ENCODE peak calls at places on chromosomes 1 and 21, in nine cellular contexts. W is gastrocnemius medialis; B is lung; R is ovary; L is brain microvascular endothelial cell; I is CD8-positive, alpha-beta memory T cell; K is astrocyte of the spinal cord; J is coronary artery; A is epithelial cell of esophagus. U is an unnamed sample.

GRCh38 chr1:60970081-60970509 is 112.3 kb upstream of the NFIA start:
- DNase-seq in W (no peak), B (no peak), R (no peak), L (no peak), I (no peak), K (peak; percentile 56), J (no peak), A (peak; percentile 54), U (no peak)

GRCh38 chr1:8424539-8425116 is 106.7 kb downstream of the SLC45A1 start:
- DNase-seq in W (peak; percentile 92), B (peak; percentile 51), R (peak; percentile 45), L (no peak), I (peak; percentile 62), K (no peak), J (peak; percentile 85), A (no peak), U (peak; percentile 77)

GRCh38 chr21:43290529-43291346 is 121.9 kb downstream of the CRYAA start:
- DNase-seq in W (no peak), B (no peak), R (no peak), L (no peak), I (peak; percentile 41), K (no peak), J (no peak), A (no peak), U (no peak)

GRCh38 chr1:103058393-103058792 is 49.9 kb downstream of the COL11A1 start:
- DNase-seq in W (no peak), B (no peak), R (no peak), L (no peak), I (no peak), K (no peak), J (no peak), A (no peak), U (no peak)

GRCh38 chr1:16248603-16249534 is 11.9 kb upstream of the CPLANE2 start:
- DNase-seq in W (peak; percentile 91), B (peak; percentile 79), R (peak; percentile 84), L (peak; percentile 64), I (no peak), K (peak; percentile 90), J (peak; percentile 94), A (peak; percentile 79), U (no peak)

GRCh38 chr1:164519426-164519825 is 39.6 kb upstream of the PBX1 start:
- DNase-seq in W (no peak), B (no peak), R (no peak), L (no peak), I (no peak), K (no peak), J (no peak), A (peak; percentile 4), U (no peak)

GRCh38 chr21:43312751-43313169 is 114.2 kb downstream of the SIK1 start:
- DNase-seq in W (no peak), B (no peak), R (no peak), L (no peak), I (no peak), K (no peak), J (no peak), A (no peak), U (no peak)

GRCh38 chr1:218315638-218316037 is 29.5 kb upstream of the TGFB2 start:
- DNase-seq in W (no peak), B (no peak), R (no peak), L (no peak), I (no peak), K (no peak), J (no peak), A (no peak), U (no peak)

GRCh38 chr21:16084776-16085364 is 355.1 kb downstream of the USP25 start:
- DNase-seq in W (peak; percentile 83), B (no peak), R (no peak), L (peak; percentile 28), I (no peak), K (peak; percentile 79), J (no peak), A (no peak), U (no peak)
- H3K4me3 ChIP-seq in W (peak overlapping the region; percentile 9), B (no peak overlapping the region), R (no peak overlapping the region), L (no peak overlapping the region), I (no peak overlapping the region), K (no peak overlapping the region), J (no peak overlapping the region), A (no peak overlapping the region), U (no peak overlapping the region)

DNA sequence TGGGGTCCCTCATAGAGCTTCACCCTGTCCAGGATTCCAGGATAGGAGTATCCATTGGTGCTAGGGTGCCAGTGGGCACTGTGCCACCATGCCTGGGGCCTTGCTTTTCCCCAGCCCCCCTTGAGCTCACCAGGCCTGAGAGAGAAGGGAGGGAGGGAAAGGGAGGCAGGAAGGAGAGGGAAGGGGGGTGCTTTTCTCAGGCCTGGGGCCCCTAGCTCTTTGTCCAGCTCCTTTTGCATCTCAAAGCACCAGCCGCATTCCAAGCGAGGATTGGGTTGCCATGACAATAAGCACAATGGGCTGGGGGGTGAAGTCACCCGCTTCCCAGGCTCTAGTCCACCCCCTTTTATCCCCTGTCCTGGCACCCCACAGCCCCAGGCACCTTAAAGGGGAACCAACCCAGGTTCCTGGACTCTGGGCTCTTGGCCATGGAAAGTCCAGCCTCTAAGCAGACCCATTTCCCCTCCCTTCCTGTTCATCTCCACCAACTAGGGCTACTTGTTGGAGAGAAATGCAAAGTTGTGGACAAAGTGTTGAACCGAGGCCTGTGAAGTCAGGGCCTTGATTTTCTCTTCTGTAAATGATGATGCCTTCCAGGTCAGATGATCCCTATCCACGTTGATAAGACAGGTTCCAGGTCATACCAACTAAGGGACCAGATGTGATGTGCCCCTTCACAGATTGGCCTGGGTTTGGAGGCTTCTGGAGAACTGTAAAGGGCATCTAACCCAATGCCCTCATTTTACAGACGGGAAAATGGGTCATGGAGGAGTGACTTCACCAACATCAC is 11.4 kb downstream of the THBS3 start:
- DNase-seq in W (no peak), B (no peak), R (no peak), L (no peak), I (peak; percentile 44), K (peak; percentile 32), J (no peak), A (no peak), U (no peak)
- H3K4me3 ChIP-seq in W (no peak overlapping the region), B (no peak overlapping the region), R (no peak overlapping the region), L (no peak overlapping the region), I (no peak overlapping the region), K (peak overlapping the region; percentile 48), J (peak overlapping the region; percentile 71), A (no peak overlapping the region), U (no peak overlapping the region)

GRCh38 chr1:31180338-31180737 is 59.3 kb downstream of the NKAIN1 start:
- DNase-seq in W (no peak), B (no peak), R (no peak), L (no peak), I (no peak), K (no peak), J (no peak), A (no peak), U (no peak)

GRCh38 chr1:31183126-31183525 is 56.6 kb downstream of the NKAIN1 start:
- DNase-seq in W (no peak), B (no peak), R (no peak), L (no peak), I (no peak), K (no peak), J (no peak), A (peak; percentile 88), U (no peak)

GRCh38 chr1:31181515-31182343 is 58.0 kb downstream of the NKAIN1 start:
- DNase-seq in W (peak; percentile 13), B (peak; percentile 34), R (no peak), L (peak; percentile 29), I (peak; percentile 49), K (no peak), J (no peak), A (peak; percentile 61), U (peak; percentile 69)

GRCh38 chr1:31183927-31184554 is 55.6 kb downstream of the NKAIN1 start:
- DNase-seq in W (no peak), B (no peak), R (no peak), L (peak; percentile 29), I (no peak), K (no peak), J (no peak), A (peak; percentile 55), U (peak; percentile 32)

GRCh38 chr1:31182352-31182751 is 57.3 kb downstream of the NKAIN1 start:
- DNase-seq in W (peak; percentile 83), B (peak; percentile 48), R (peak; percentile 77), L (peak; percentile 82), I (peak; percentile 63), K (peak; percentile 84), J (peak; percentile 86), A (peak; percentile 99), U (peak; percentile 29)
- H3K4me3 ChIP-seq in W (peak overlapping the region; percentile 39), B (no peak overlapping the region), R (no peak overlapping the region), L (peak overlapping the region; percentile 17), I (no peak overlapping the region), K (no peak overlapping the region), J (peak overlapping the region; percentile 49), A (peak overlapping the region; percentile 22), U (no peak overlapping the region)

GRCh38 chr1:52348704-52349301 is 17.2 kb downstream of the CC2D1B start:
- DNase-seq in W (no peak), B (no peak), R (no peak), L (peak; percentile 38), I (no peak), K (peak; percentile 30), J (no peak), A (peak; percentile 63), U (no peak)

GRCh38 chr1:52346653-52347052 is 19.4 kb downstream of the CC2D1B start:
- DNase-seq in W (no peak), B (no peak), R (no peak), L (no peak), I (no peak), K (no peak), J (no peak), A (no peak), U (no peak)

GRCh38 chr1:52341861-52342260 is 24.1 kb downstream of the CC2D1B start:
- DNase-seq in W (no peak), B (no peak), R (no peak), L (no peak), I (no peak), K (no peak), J (no peak), A (no peak), U (no peak)

GRCh38 chr1:52343982-52344381 is 22.0 kb downstream of the CC2D1B start:
- DNase-seq in W (no peak), B (no peak), R (no peak), L (no peak), I (no peak), K (no peak), J (no peak), A (no peak), U (no peak)

DNA sequence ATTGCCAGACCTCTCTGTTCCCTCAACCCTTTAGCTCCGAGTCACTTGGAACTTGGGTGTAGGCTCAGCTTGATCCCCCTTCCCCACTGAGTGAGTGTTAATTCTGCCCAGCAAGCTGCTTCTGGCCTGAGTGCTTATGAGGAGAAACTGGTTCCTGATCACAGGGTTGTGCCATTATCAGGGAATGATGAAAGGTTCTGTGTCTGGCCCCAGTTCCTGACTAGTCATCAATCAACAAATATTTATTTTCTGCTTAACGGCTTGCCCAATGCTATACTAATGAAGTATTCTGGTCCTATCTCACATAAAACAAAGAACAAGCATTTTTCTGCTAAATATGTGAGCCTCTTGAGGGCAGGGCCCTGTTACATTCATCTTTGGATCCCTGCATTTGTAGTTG is 20.8 kb downstream of the CC2D1B start:
- DNase-seq in W (no peak), B (no peak), R (no peak), L (no peak), I (no peak), K (no peak), J (no peak), A (peak; percentile 7), U (no peak)
- H3K4me3 ChIP-seq in W (no peak overlapping the region), B (no peak overlapping the region), R (no peak overlapping the region), L (no peak overlapping the region), I (no peak overlapping the region), K (no peak overlapping the region), J (no peak overlapping the region), A (no peak overlapping the region), U (no peak overlapping the region)